ENCODE peak calls at places on chromosomes 11 and 22, in eight cellular contexts. F is IMR-90; B is CD4-positive, CD25-positive, alpha-beta regulatory T cell; W is mesendoderm; O is left ventricle myocardium inferior; V is CD8-positive, alpha-beta T cell; Y is MM.1S; E is heart left ventricle. S is an unnamed sample.

GRCh38 chr22:25353516-25354445 is 134.3 kb downstream of the CRYBB2 start:
- DNase-seq in F (no peak), B (no peak), W (no peak), O (no peak), V (no peak), Y (no peak), E (no peak), S (no peak)

GRCh38 chr11:251550-251949 is 14.8 kb downstream of the PSMD13 start:
- DNase-seq in F (no peak), B (no peak), W (no peak), O (no peak), V (no peak), Y (no peak), E (no peak), S (no peak)

GRCh38 chr11:134418119-134418840 is 6.2 kb upstream of the B3GAT1 start:
- DNase-seq in F (peak; percentile 3), B (no peak), W (no peak), O (no peak), V (no peak), Y (no peak), E (no peak), S (no peak)

GRCh38 chr11:88357323-88358039 is 19.9 kb upstream of the CTSC start:
- DNase-seq in F (peak; percentile 27), B (peak; percentile 54), W (no peak), O (no peak), V (no peak), Y (no peak), E (no peak), S (no peak)

GRCh38 chr11:30455025-30455424 is 131.1 kb downstream of the MPPED2 start:
- DNase-seq in F (no peak), B (no peak), W (no peak), O (no peak), V (no peak), Y (no peak), E (no peak), S (no peak)

GRCh38 chr11:93921695-93922468 is 71.5 kb upstream of the VSTM5 start:
- DNase-seq in F (peak; percentile 72), B (peak; percentile 39), W (peak; percentile 92), O (no peak), V (no peak), Y (peak; percentile 50), E (no peak), S (no peak)

GRCh38 chr22:31046591-31047226 is 34.4 kb upstream of the SMTN start:
- DNase-seq in F (peak; percentile 13), B (no peak), W (peak; percentile 42), O (peak; percentile 75), V (no peak), Y (no peak), E (peak; percentile 87), S (peak; percentile 77)

GRCh38 chr11:134532176-134532920 is 120.3 kb upstream of the B3GAT1 start:
- DNase-seq in F (no peak), B (no peak), W (no peak), O (no peak), V (no peak), Y (no peak), E (no peak), S (no peak)

GRCh38 chr11:48022445-48022844 is 42.1 kb downstream of the PTPRJ start:
- DNase-seq in F (no peak), B (no peak), W (no peak), O (no peak), V (no peak), Y (no peak), E (no peak), S (no peak)

GRCh38 chr22:50045211-50046018 is 12.7 kb downstream of the TTLL8 start:
- DNase-seq in F (no peak), B (no peak), W (no peak), O (no peak), V (no peak), Y (no peak), E (no peak), S (no peak)

GRCh38 chr11:128580612-128581011 is 6.7 kb downstream of the ETS1 start:
- DNase-seq in F (no peak), B (peak; percentile 55), W (no peak), O (no peak), V (no peak), Y (no peak), E (no peak), S (no peak)

GRCh38 chr22:30202531-30203006 is 44.0 kb downstream of the LIF start:
- DNase-seq in F (peak; percentile 69), B (no peak), W (no peak), O (no peak), V (no peak), Y (no peak), E (no peak), S (peak; percentile 53)

GRCh38 chr11:108967571-108967970 is 302.7 kb downstream of the DDX10 start:
- DNase-seq in F (no peak), B (no peak), W (peak; percentile 36), O (peak; percentile 25), V (no peak), Y (no peak), E (peak; percentile 79), S (no peak)

GRCh38 chr11:12671378-12671777 is 2.8 kb upstream of the TEAD1 start:
- DNase-seq in F (no peak), B (no peak), W (no peak), O (no peak), V (no peak), Y (no peak), E (no peak), S (no peak)

GRCh38 chr11:74581954-74582547 is 10.3 kb upstream of the POLD3 start:
- DNase-seq in F (no peak), B (no peak), W (no peak), O (no peak), V (no peak), Y (no peak), E (no peak), S (no peak)

GRCh38 chr22:44456661-44457412 is 41.2 kb downstream of the RTL6 start:
- DNase-seq in F (no peak), B (no peak), W (no peak), O (no peak), V (no peak), Y (no peak), E (no peak), S (no peak)

GRCh38 chr11:77057938-77058474 is 8.8 kb upstream of the CAPN5 start:
- DNase-seq in F (no peak), B (no peak), W (no peak), O (no peak), V (no peak), Y (no peak), E (no peak), S (no peak)

GRCh38 chr22:33380789-33381530 is 322.8 kb upstream of the SYN3 start:
- DNase-seq in F (peak; percentile 95), B (no peak), W (peak; percentile 18), O (no peak), V (no peak), Y (no peak), E (no peak), S (no peak)

GRCh38 chr22:40030757-40031092 is 36.0 kb downstream of the FAM83F start:
- DNase-seq in F (no peak), B (peak; percentile 16), W (peak; percentile 50), O (no peak), V (no peak), Y (no peak), E (no peak), S (no peak)

GRCh38 chr22:20290045-20290392 is 21.9 kb upstream of the RTN4R start:
- DNase-seq in F (no peak), B (no peak), W (no peak), O (no peak), V (no peak), Y (no peak), E (no peak), S (no peak)

GRCh38 chr22:20290578-20291248 is 22.6 kb upstream of the RTN4R start:
- DNase-seq in F (no peak), B (no peak), W (no peak), O (no peak), V (no peak), Y (no peak), E (no peak), S (no peak)

GRCh38 chr22:20292108-20292507 is 24.0 kb upstream of the RTN4R start:
- DNase-seq in F (no peak), B (no peak), W (no peak), O (no peak), V (no peak), Y (no peak), E (no peak), S (no peak)

GRCh38 chr22:20291604-20292063 is 23.5 kb upstream of the RTN4R start:
- DNase-seq in F (no peak), B (no peak), W (no peak), O (no peak), V (no peak), Y (no peak), E (no peak), S (no peak)

GRCh38 chr22:20291249-20291586 is 23.1 kb upstream of the RTN4R start:
- DNase-seq in F (no peak), B (no peak), W (no peak), O (no peak), V (no peak), Y (no peak), E (no peak), S (no peak)
- H3K27me3 ChIP-seq in F (peaks cover 56% of the 10 kb centered on the region), B (no peaks in the 10 kb centered on the region), W (no peaks in the 10 kb centered on the region), O (peaks cover 30% of the 10 kb centered on the region), V (no peaks in the 10 kb centered on the region), Y (peaks cover 48% of the 10 kb centered on the region), E (no peaks in the 10 kb centered on the region), S (no peaks in the 10 kb centered on the region)

GRCh38 chr11:1832989-1833365 is 1.8 kb upstream of the SYT8 start:
- DNase-seq in F (no peak), B (no peak), W (no peak), O (peak; percentile 9), V (no peak), Y (no peak), E (peak; percentile 16), S (no peak)
- H3K4me1 ChIP-seq in F (peaks cover 4% of the 10 kb centered on the region), B (peaks cover 11% of the 10 kb centered on the region), W (no peaks in the 10 kb centered on the region), O (peaks cover 17% of the 10 kb centered on the region), V (peaks cover 14% of the 10 kb centered on the region), Y (no peaks in the 10 kb centered on the region), E (peaks cover 13% of the 10 kb centered on the region), S (no peaks in the 10 kb centered on the region)

GRCh38 chr11:19286411-19286810 is 45.7 kb upstream of the E2F8 start:
- DNase-seq in F (no peak), B (no peak), W (no peak), O (no peak), V (no peak), Y (no peak), E (no peak), S (no peak)

GRCh38 chr11:19281041-19281440 is 40.3 kb upstream of the E2F8 start:
- DNase-seq in F (no peak), B (no peak), W (peak; percentile 86), O (no peak), V (no peak), Y (peak; percentile 56), E (no peak), S (no peak)

GRCh38 chr11:19284881-19285280 is 44.1 kb upstream of the E2F8 start:
- DNase-seq in F (no peak), B (no peak), W (peak; percentile 92), O (no peak), V (no peak), Y (no peak), E (no peak), S (no peak)

GRCh38 chr11:19281555-19281954 is 40.8 kb upstream of the E2F8 start:
- DNase-seq in F (no peak), B (no peak), W (no peak), O (no peak), V (no peak), Y (no peak), E (no peak), S (no peak)

GRCh38 chr11:19283998-19284397 is 43.3 kb upstream of the E2F8 start:
- DNase-seq in F (no peak), B (peak; percentile 6), W (peak; percentile 81), O (no peak), V (no peak), Y (no peak), E (no peak), S (no peak)
- H3K27me3 ChIP-seq in F (peaks cover 20% of the 10 kb centered on the region), B (no peaks in the 10 kb centered on the region), W (no peaks in the 10 kb centered on the region), O (no peaks in the 10 kb centered on the region), V (no peaks in the 10 kb centered on the region), Y (no peaks in the 10 kb centered on the region), E (no peaks in the 10 kb centered on the region), S (no peaks in the 10 kb centered on the region)

GRCh38 chr11:117900720-117901440 is 24.4 kb upstream of the FXYD6 start:
- DNase-seq in F (no peak), B (no peak), W (no peak), O (no peak), V (no peak), Y (no peak), E (peak; percentile 22), S (no peak)
- H3K4me1 ChIP-seq in F (no peaks in the 10 kb centered on the region), B (no peaks in the 10 kb centered on the region), W (no peaks in the 10 kb centered on the region), O (peaks cover 8% of the 10 kb centered on the region), V (no peaks in the 10 kb centered on the region), Y (no peaks in the 10 kb centered on the region), E (peaks cover 6% of the 10 kb centered on the region), S (no peaks in the 10 kb centered on the region)